ENCODE peak calls at places on chromosomes 1 and 21, in four cellular contexts. A, C, X and T are unnamed samples.

GRCh38 chr1:218365600-218365999 is 20.5 kb downstream of the TGFB2 start:
- DNase-seq in X (no peak), A (no peak), C (peak), T (no peak)

GRCh38 chr1:15950763-15951295 is 25.1 kb downstream of the ZBTB17 start:
- DNase-seq in A (no peak), X (no peak), C (peak), T (no peak)

GRCh38 chr1:154403300-154403943 is 1.7 kb upstream of the IL6R start:
- DNase-seq in X (no peak), C (no peak), A (no peak), T (no peak)

GRCh38 chr1:109161836-109162606 is 48.1 kb downstream of the ELAPOR1 start:
- DNase-seq in X (peak), A (no peak), C (peak), T (no peak)

GRCh38 chr1:178539291-178539690 is 26.4 kb downstream of the TEX35 start:
- DNase-seq in A (no peak), X (no peak), C (no peak), T (no peak)

GRCh38 chr1:14529436-14529835 is 69.0 kb upstream of the KAZN start:
- DNase-seq in C (no peak), X (no peak), A (no peak), T (no peak)

GRCh38 chr1:98057236-98057635 is 136.4 kb upstream of the DPYD start:
- DNase-seq in C (no peak), X (no peak), A (no peak), T (no peak)

GRCh38 chr21:33202464-33203363 is 27.0 kb upstream of the IFNAR2 start:
- DNase-seq in C (no peak), A (peak), X (no peak), T (no peak)

GRCh38 chr1:65075123-65075976 is 72.7 kb upstream of the AK4 start:
- DNase-seq in X (peak), A (peak), C (peak), T (no peak)

GRCh38 chr1:27233677-27234053 is 767 bp upstream of the WDTC1 start:
- DNase-seq in C (peak), X (peak), A (no peak), T (no peak)
- H3K4me3 ChIP-seq in C (peak), X (peak), A (peak), T (peak)

GRCh38 chr1:150575518-150576366 is 3.7 kb downstream of the MCL1 start:
- DNase-seq in A (no peak), X (no peak), C (no peak), T (no peak)

GRCh38 chr1:150576367-150576711 is 3.1 kb downstream of the MCL1 start:
- DNase-seq in A (no peak), X (no peak), C (no peak), T (no peak)

GRCh38 chr1:150574260-150575071 is 4.9 kb downstream of the MCL1 start:
- DNase-seq in C (no peak), A (no peak), X (no peak), T (no peak)

GRCh38 chr1:150576794-150577556 is 2.4 kb downstream of the MCL1 start:
- DNase-seq in C (no peak), A (no peak), X (no peak), T (no peak)

GRCh38 chr1:150575072-150575489 is 4.3 kb downstream of the MCL1 start:
- DNase-seq in X (no peak), C (no peak), A (no peak), T (no peak)
- TF ChIP-seq POLR2A in X (peak), C (no peak), A (no peak), T (no peak)

GRCh38 chr21:42467613-42467983 is 28.4 kb downstream of the RSPH1 start:
- DNase-seq in A (no peak), C (no peak), X (no peak), T (no peak)
- H3K4me3 ChIP-seq in A (no peak), C (no peak), X (no peak), T (no peak)

DNA sequence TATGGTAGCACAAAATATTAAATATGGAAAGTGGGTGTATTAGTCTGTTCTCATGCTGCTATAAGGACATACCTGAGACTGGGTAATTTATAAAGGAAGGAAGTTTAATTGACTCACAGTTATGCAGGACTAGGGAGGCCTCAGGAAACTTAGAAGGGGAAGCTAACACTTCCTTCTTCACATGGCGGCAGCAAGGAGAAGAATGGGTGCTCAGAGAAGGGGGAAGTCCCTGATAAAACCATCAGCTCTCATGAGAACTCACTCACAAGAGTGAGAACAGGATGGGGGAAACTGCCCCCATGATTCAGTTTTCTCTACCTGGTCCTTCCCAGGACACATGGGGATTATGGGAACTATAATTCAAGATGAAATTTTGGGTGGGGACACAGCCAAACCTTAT is 15.8 kb upstream of the BACE2 start:
- DNase-seq in X (no peak), C (no peak), A (no peak), T (no peak)
- TF ChIP-seq POLR2A in X (no peak), C (no peak), A (no peak), T (no peak)

DNA sequence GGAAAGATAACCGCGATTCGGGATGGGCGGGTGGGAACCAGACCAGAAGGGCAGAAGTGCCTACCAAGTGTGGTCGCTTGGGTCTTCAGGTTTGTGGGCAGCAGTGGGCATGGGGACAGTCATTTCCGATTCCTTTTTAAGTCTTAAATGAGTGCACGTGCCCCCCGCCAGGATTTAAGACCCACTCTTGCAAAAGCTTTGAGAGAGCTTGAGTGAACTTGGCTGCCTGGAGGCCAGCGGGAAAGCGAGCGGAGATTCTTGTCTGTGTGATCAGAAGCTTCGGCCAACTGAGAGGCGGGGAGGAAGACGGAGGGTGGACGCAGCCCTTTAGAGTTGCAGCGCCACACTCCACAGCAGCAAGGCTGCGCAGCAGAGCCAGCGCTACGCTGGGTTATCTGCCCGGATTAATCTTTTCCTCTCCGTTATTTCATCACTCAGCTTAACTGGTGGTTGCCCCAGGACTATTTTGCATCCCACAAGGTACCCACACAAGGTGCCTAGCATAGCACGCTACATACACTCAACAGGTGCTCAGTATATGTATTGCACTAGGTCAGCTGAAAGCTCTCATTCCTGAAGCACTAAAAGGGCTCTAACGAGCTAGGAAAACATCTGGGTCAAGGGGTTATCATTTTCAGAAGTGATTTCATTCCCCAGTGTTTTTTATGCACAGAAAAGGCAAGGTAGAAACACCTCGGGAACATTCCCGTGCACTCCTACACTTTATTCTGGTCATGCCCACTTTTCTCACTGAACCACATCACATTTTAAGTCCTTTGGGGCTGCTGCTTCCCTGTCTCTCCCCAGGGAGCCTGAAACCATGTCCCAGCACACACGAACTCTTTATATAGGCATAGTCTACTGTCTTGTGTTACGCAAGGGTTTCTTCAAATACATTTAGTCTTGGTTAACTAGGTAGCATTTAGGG is 1.5 kb upstream of the BATF3 start:
- DNase-seq in C (peak), A (peak), X (peak), T (no peak)
- H3K4me3 ChIP-seq in C (peak), A (peak), X (peak), T (peak)

GRCh38 chr1:35882945-35883680 is at the start of gene AGO1:
- DNase-seq in A (peak), C (peak), X (peak), T (peak)
- TF ChIP-seq POLR2A in A (peak), C (peak), X (peak), T (no peak)

DNA sequence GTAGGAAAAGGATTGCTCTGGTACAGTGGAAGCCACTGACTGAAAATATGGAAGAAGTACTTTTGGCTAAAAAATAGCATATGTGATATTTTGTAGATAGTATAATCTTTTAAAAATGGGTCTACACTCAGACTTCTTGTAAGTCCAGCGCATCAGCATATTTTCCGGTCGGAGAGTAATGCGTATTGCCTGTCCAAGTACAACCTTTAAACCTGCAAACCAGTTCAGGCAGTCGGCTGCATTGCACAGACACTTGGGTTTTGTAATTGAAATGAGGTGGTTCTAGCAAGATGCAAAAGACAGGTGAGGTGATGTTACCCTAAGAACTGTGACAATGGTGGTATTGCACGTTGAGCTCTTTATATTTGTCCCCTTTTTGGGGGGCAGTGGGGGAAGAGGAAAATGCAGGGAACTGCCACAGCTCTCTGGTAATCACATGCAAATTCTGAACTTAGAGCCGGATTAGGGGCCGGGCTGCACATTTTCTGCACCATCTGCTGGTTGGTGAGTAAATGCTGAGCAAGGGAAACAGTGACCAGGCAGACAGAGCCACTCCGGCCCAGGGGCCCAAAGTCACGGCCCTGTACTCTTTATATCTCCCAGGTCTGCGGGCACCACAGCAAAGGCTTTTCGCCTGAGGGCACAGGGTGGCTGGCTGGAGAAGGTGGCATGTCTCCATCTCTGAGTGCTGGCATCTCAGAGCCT is 2.3 kb downstream of the GPR137B start:
- DNase-seq in C (no peak), A (no peak), X (peak), T (no peak)
- H3K4me3 ChIP-seq in C (peak), A (no peak), X (peak), T (no peak)